ENCODE peak calls at places on chromosomes 4 and X, in seven cellular contexts. U is HCT116, K is HepG2, A is SK-N-SH, G is K562, S is H1, E is GM12878. X is an unnamed sample.

GRCh38 chrX:137547291-137547690 is 18.6 kb upstream of the ZIC3 start:
- DNase-seq in U (no peak), K (no peak), A (no peak), G (no peak), S (no peak), E (no peak), X (no peak)

GRCh38 chr4:85092943-85093342 is 126.5 kb upstream of the WDFY3 start:
- DNase-seq in U (no peak), K (no peak), A (no peak), G (no peak), S (no peak), E (no peak), X (no peak)

GRCh38 chr4:15488136-15488535 is 18.5 kb downstream of the CC2D2A start:
- DNase-seq in U (no peak), K (no peak), A (no peak), G (no peak), S (no peak), E (no peak), X (no peak)

GRCh38 chrX:42398967-42399631 is 378.9 kb downstream of the PPP1R2C start:
- DNase-seq in U (no peak), K (no peak), A (no peak), G (no peak), S (no peak), E (no peak), X (no peak)

GRCh38 chr4:26298198-26298950 is 22.4 kb upstream of the RBPJ start:
- DNase-seq in U (no peak), K (no peak), A (no peak), G (no peak), S (no peak), E (no peak), X (no peak)

GRCh38 chr4:24662065-24662464 is 77.7 kb upstream of the DHX15 start:
- DNase-seq in U (no peak), K (no peak), A (no peak), G (no peak), S (peak; percentile 31), E (no peak), X (peak; percentile 57)

GRCh38 chrX:47482065-47482511 is 934 bp downstream of the ZNF41 start:
- DNase-seq in U (no peak), K (no peak), A (peak; percentile 18), G (no peak), S (no peak), E (no peak), X (no peak)

GRCh38 chr4:1722551-1723071 is 1.3 kb downstream of the TACC3 start:
- DNase-seq in U (no peak), K (no peak), A (peak; percentile 36), G (no peak), S (no peak), E (no peak), X (no peak)

GRCh38 chr4:37934096-37934495 is 26.1 kb upstream of the PTTG2 start:
- DNase-seq in U (no peak), K (no peak), A (no peak), G (no peak), S (no peak), E (no peak), X (no peak)

GRCh38 chr4:119041951-119042560 is 93.6 kb upstream of the MYOZ2 start:
- DNase-seq in U (peak; percentile 67), K (peak; percentile 66), A (peak; percentile 63), G (peak; percentile 43), S (peak; percentile 53), E (peak; percentile 12), X (peak; percentile 46)

GRCh38 chrX:71302461-71303213 is 1.1 kb downstream of the ITGB1BP2 start:
- DNase-seq in U (no peak), K (no peak), A (no peak), G (no peak), S (no peak), E (no peak), X (no peak)

GRCh38 chr4:40121515-40121914 is 64.9 kb downstream of the N4BP2 start:
- DNase-seq in U (peak; percentile 12), K (no peak), A (no peak), G (no peak), S (no peak), E (peak; percentile 11), X (no peak)

GRCh38 chrX:68693481-68694410 is 46.3 kb downstream of the STARD8 start:
- DNase-seq in U (no peak), K (no peak), A (peak; percentile 90), G (peak; percentile 86), S (no peak), E (no peak), X (peak; percentile 76)
- H3K4me3 ChIP-seq in U (no peak overlapping the region), K (peak overlapping the region; percentile 21), A (peak overlapping the region; percentile 53), G (peak overlapping the region; percentile 62), S (peak overlapping the region; percentile 45), E (no peak overlapping the region), X (peak overlapping the region; percentile 59)

GRCh38 chrX:31603411-31604120 is 531.7 kb upstream of the FTHL17 start:
- DNase-seq in U (no peak), K (no peak), A (no peak), G (no peak), S (no peak), E (no peak), X (no peak)

GRCh38 chrX:31609130-31609529 is 537.3 kb upstream of the FTHL17 start:
- DNase-seq in U (no peak), K (no peak), A (no peak), G (no peak), S (no peak), E (no peak), X (no peak)

GRCh38 chrX:31604629-31605221 is 532.9 kb upstream of the FTHL17 start:
- DNase-seq in U (no peak), K (no peak), A (no peak), G (no peak), S (no peak), E (peak; percentile 51), X (no peak)

GRCh38 chrX:31608651-31609050 is 536.8 kb upstream of the FTHL17 start:
- DNase-seq in U (no peak), K (no peak), A (no peak), G (no peak), S (no peak), E (no peak), X (no peak)

GRCh38 chrX:31606796-31607195 is 535.0 kb upstream of the FTHL17 start:
- DNase-seq in U (no peak), K (no peak), A (no peak), G (no peak), S (no peak), E (no peak), X (no peak)
- TF ChIP-seq YY1 in U (no peak), K (no peak), A (no peak), G (no peak), S (no peak), E (no peak), X (no peak)

DNA sequence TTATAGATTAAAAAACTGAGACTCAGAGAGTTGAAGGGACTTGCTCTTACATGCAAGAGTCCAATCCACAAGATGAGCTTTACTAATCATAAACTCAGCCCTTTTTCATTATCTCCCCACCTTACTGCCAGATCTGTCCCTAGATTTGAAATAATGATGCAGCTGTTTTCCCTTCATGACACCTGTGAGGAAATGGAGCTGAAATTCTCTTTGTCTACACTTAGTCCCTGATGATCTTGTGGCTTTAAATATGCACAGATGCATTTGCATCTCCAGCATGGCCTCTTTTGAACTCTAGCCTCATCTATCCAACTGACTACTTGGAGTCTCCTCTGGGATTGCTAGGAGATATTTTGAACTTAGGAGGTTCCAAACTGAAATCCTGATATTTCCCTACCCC is 188.9 kb upstream of the AFF2 start:
- DNase-seq in U (no peak), K (no peak), A (no peak), G (no peak), S (no peak), E (no peak), X (no peak)
- H3K9ac ChIP-seq in U (no peak overlapping the region), K (no peak overlapping the region), A (no peak overlapping the region), G (no peak overlapping the region), S (no peak overlapping the region), E (no peak overlapping the region), X (no peak overlapping the region)

GRCh38 chr4:157221426-157221894 is 932 bp downstream of the GRIA2 start:
- DNase-seq in U (no peak), K (no peak), A (peak; percentile 32), G (no peak), S (no peak), E (no peak), X (no peak)

GRCh38 chr4:157221895-157222763 is 1.6 kb downstream of the GRIA2 start:
- DNase-seq in U (no peak), K (no peak), A (peak; percentile 84), G (no peak), S (no peak), E (no peak), X (no peak)

GRCh38 chr4:157223446-157223845 is 2.9 kb downstream of the GRIA2 start:
- DNase-seq in U (no peak), K (no peak), A (no peak), G (no peak), S (no peak), E (no peak), X (no peak)

GRCh38 chr4:157225096-157225495 is 4.6 kb downstream of the GRIA2 start:
- DNase-seq in U (no peak), K (no peak), A (no peak), G (no peak), S (no peak), E (no peak), X (no peak)

DNA sequence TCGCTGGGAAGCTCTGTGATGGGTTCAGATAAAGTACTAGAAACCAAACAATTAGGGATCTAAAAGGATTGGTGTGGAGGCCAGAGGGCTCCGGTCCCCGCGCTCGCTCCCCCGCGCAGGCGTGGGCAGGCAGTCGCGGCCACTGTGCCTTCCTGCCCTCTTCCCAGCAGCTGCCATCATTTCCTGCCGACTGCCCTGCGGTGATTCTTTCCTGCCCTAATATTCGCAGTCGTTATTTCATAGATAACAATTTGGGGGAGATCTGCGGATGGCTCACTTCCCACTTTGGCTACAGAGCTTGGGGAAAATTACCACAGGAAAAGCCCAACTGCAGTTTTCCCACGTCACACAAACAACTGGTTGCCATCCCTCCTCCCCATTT is 2.2 kb downstream of the GRIA2 start:
- DNase-seq in U (no peak), K (no peak), A (peak; percentile 65), G (no peak), S (no peak), E (no peak), X (no peak)
- H3K4me3 ChIP-seq in U (no peak overlapping the region), K (no peak overlapping the region), A (peak overlapping the region; percentile 57), G (no peak overlapping the region), S (peak overlapping the region; percentile 81), E (no peak overlapping the region), X (peak overlapping the region; percentile 55)

GRCh38 chr4:139458543-139458942 is 4.6 kb downstream of the RAB33B start:
- DNase-seq in U (no peak), K (no peak), A (no peak), G (no peak), S (no peak), E (no peak), X (no peak)
- TF ChIP-seq YY1 in U (no peak), K (no peak), A (no peak), G (no peak), S (no peak), E (no peak), X (no peak)

X was measured in NT2/D1.